ENCODE peak calls at places on chromosomes 13 and 19, in ten cellular contexts. H is right lobe of liver, J is foreskin fibroblast, Y is cardiac muscle cell, A is cardiac fibroblast, Q is IMR-90, F is pancreas, X is GM23338, V is body of pancreas, C is keratinocyte. W is an unnamed sample.

GRCh38 chr19:15701757-15702589 is 25.9 kb upstream of the OR10H2 start:
- DNase-seq in F (no peak), Y (no peak), A (no peak), J (no peak), C (peak; percentile 17), X (no peak), H (peak; percentile 39), V (no peak), Q (no peak), W (no peak)

GRCh38 chr19:16608290-16608704 is 19.7 kb downstream of the MED26 start:
- DNase-seq in X (no peak), J (peak; percentile 89), A (peak; percentile 91), Y (no peak), F (no peak), Q (peak; percentile 91), V (peak; percentile 70), H (no peak), C (no peak), W (peak; percentile 90)

GRCh38 chr13:20525144-20525600 is 485 bp downstream of the CRYL1 start:
- DNase-seq in J (no peak), X (peak; percentile 66), F (peak; percentile 71), H (peak; percentile 59), Q (no peak), V (peak; percentile 62), C (no peak), A (peak; percentile 20), Y (peak; percentile 29), W (peak; percentile 3)

GRCh38 chr13:50911937-50912624 is 2.5 kb downstream of the RNASEH2B start:
- DNase-seq in Y (peak; percentile 94), C (peak; percentile 40), F (peak; percentile 95), V (peak; percentile 89), J (peak; percentile 81), H (peak; percentile 84), Q (peak; percentile 90), X (peak; percentile 98), A (peak; percentile 91), W (peak; percentile 90)

GRCh38 chr13:101751488-101751887 is 299.0 kb downstream of the ITGBL1 start:
- DNase-seq in C (peak; percentile 7), Q (peak; percentile 77), V (no peak), F (no peak), H (no peak), X (peak; percentile 30), Y (peak; percentile 57), A (peak; percentile 95), J (peak; percentile 88), W (peak; percentile 88)

GRCh38 chr13:97434417-97435296 is 688 bp downstream of the RAP2A start:
- DNase-seq in J (peak; percentile 15), Y (peak; percentile 71), X (peak; percentile 28), V (peak; percentile 44), A (peak; percentile 41), C (no peak), H (peak; percentile 47), F (peak; percentile 68), Q (peak; percentile 20), W (peak; percentile 28)

GRCh38 chr19:45638930-45639729 is at the start of gene EML2:
- DNase-seq in Q (no peak), V (peak; percentile 73), A (no peak), Y (peak; percentile 85), C (no peak), J (peak; percentile 17), F (peak; percentile 81), H (peak; percentile 63), X (peak; percentile 97), W (no peak)

GRCh38 chr19:44741841-44742352 is 6.6 kb upstream of the BCL3 start:
- DNase-seq in X (no peak), Y (no peak), Q (peak; percentile 100), A (peak; percentile 100), J (peak; percentile 100), C (peak; percentile 96), H (peak; percentile 99), V (peak; percentile 100), F (peak; percentile 93), W (peak; percentile 100)

GRCh38 chr13:92137519-92137918 is 739.1 kb downstream of the GPC5 start:
- DNase-seq in Y (no peak), Q (no peak), J (no peak), A (peak; percentile 0), H (peak; percentile 20), X (no peak), V (no peak), C (no peak), F (no peak), W (peak; percentile 67)

GRCh38 chr13:49690990-49691886 is at the start of gene EBPL:
- DNase-seq in F (peak; percentile 98), H (peak; percentile 98), C (peak; percentile 80), Q (peak; percentile 86), X (peak; percentile 98), V (peak; percentile 96), J (peak; percentile 89), A (peak; percentile 82), Y (peak; percentile 93), W (peak; percentile 90)

GRCh38 chr19:51333836-51334460 is 8.0 kb downstream of the VSIG10L start:
- DNase-seq in C (no peak), V (no peak), Y (no peak), A (peak; percentile 14), X (peak; percentile 65), H (no peak), J (no peak), Q (no peak), F (no peak), W (no peak)

GRCh38 chr13:85265296-85265695 is 533.9 kb downstream of the SLITRK6 start:
- DNase-seq in F (no peak), Q (no peak), A (no peak), H (no peak), J (no peak), Y (no peak), C (no peak), X (no peak), V (no peak), W (no peak)

GRCh38 chr13:38577048-38577447 is 109.8 kb upstream of the FREM2 start:
- DNase-seq in Y (peak; percentile 82), Q (no peak), X (peak; percentile 43), H (no peak), J (no peak), C (no peak), A (no peak), F (no peak), V (peak; percentile 7), W (peak; percentile 13)

DNA sequence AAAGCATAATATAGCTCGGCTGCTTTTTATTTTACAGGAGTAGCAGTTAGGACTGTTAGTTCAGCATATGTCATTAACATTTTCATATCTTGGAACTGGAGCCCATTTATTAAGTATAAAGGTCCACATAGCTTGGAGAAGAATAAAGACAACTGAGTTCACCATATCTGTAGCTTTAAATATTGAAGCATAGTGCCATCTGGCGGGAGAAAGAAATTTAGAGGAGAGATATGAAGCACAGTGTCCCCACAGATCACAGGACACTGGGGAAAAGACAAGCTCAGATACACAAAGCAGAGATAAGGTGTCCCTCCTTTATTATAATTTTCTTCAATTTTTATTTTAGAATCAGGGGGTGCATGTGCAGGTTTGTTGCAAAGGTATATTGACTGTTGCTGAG is 104.7 kb upstream of the FREM2 start:
- DNase-seq in Y (peak; percentile 54), H (no peak), Q (peak; percentile 16), C (no peak), X (peak; percentile 72), J (peak; percentile 8), F (no peak), V (peak; percentile 8), A (peak; percentile 61), W (peak; percentile 57)
- TF ChIP-seq CTCF in Y (peak; percentile 46), H (peak; percentile 42), Q (peak; percentile 35), C (peak; percentile 25), X (peak; percentile 69), J (peak; percentile 30), F (peak; percentile 11), V (peak; percentile 48), A (peak; percentile 49), W (peak; percentile 56)

GRCh38 chr19:49430172-49430677 is 5.0 kb downstream of the GFY start:
- DNase-seq in A (no peak), X (no peak), F (no peak), V (no peak), Q (no peak), J (no peak), Y (no peak), H (no peak), C (no peak), W (no peak)
- H3K4me3 ChIP-seq in A (no peak overlapping the region), X (no peak overlapping the region), F (no peak overlapping the region), V (no peak overlapping the region), Q (no peak overlapping the region), J (no peak overlapping the region), Y (no peak overlapping the region), H (no peak overlapping the region), C (no peak overlapping the region), W (no peak overlapping the region)

DNA sequence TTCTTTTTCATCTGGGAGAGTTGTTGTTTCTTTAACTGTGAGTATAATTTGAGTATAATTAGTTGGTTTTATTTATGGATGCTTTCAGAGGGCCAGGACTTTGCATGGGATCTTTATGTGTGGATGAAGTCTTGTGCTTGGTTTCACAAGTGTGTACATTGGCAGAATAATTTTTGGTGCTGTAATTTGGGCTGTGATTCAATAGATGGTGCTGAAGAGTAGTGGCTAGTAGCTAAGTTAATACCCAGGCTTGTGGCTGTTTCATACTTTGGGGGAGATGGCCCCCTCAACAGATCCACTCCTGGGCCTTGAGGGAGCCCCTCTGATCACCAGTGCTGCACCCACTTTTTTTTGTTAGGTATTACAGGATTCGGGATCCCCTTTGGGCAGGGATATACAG is 1142.4 kb downstream of the SLITRK1 start:
- DNase-seq in C (no peak), V (no peak), J (no peak), H (no peak), A (no peak), F (no peak), X (no peak), Y (no peak), Q (peak; percentile 12), W (peak; percentile 48)
- TF ChIP-seq CTCF in C (no peak), V (no peak), J (peak; percentile 28), H (no peak), A (no peak), F (no peak), X (peak; percentile 34), Y (peak; percentile 33), Q (peak; percentile 43), W (peak; percentile 53)

GRCh38 chr13:67227131-67227983 is 2.8 kb downstream of the PCDH9 start:
- DNase-seq in Q (no peak), H (no peak), V (no peak), J (no peak), F (no peak), Y (no peak), C (no peak), X (no peak), A (no peak), W (no peak)
- H3K4me3 ChIP-seq in Q (no peak overlapping the region), H (no peak overlapping the region), V (no peak overlapping the region), J (no peak overlapping the region), F (no peak overlapping the region), Y (no peak overlapping the region), C (no peak overlapping the region), X (no peak overlapping the region), A (no peak overlapping the region), W (peak overlapping the region; percentile 78)